ENCODE peak calls at places on chromosomes 2 and 18, in ten cellular contexts. G is endothelial cell; I is retina; Y is NAMALWA; P is iris pigment epithelial cell; B is nephron progenitor cell; F is GM20000; W is GM12891; H is HTR-8/SVneo; D is effector memory CD4-positive, alpha-beta T cell. C is an unnamed sample.

GRCh38 chr2:194867328-194867727 is 789.7 kb upstream of the SLC39A10 start:
- DNase-seq in G (no peak), I (no peak), Y (peak; percentile 45), P (peak; percentile 3), B (no peak), F (peak; percentile 4), W (no peak), H (peak; percentile 6), D (no peak), C (peak; percentile 13)

GRCh38 chr2:145329976-145330375 is 810.1 kb upstream of the ZEB2 start:
- DNase-seq in G (no peak), I (no peak), Y (no peak), P (no peak), B (no peak), F (no peak), W (no peak), H (no peak), D (no peak), C (no peak)

GRCh38 chr2:39492095-39492590 is 55.1 kb upstream of the MAP4K3 start:
- DNase-seq in G (no peak), I (no peak), Y (peak; percentile 97), P (peak; percentile 98), B (no peak), F (peak; percentile 77), W (peak; percentile 31), H (peak; percentile 69), D (no peak), C (peak; percentile 42)

GRCh38 chr2:109396338-109397180 is 217.2 kb downstream of the SEPTIN10 start:
- DNase-seq in G (peak; percentile 35), I (no peak), Y (no peak), P (no peak), B (no peak), F (peak; percentile 35), W (no peak), H (peak; percentile 41), D (no peak), C (no peak)

GRCh38 chr2:40579247-40579646 is 127.4 kb upstream of the SLC8A1 start:
- DNase-seq in G (no peak), I (no peak), Y (no peak), P (no peak), B (no peak), F (no peak), W (no peak), H (no peak), D (no peak), C (no peak)

GRCh38 chr2:228731517-228731916 is 539.6 kb downstream of the PID1 start:
- DNase-seq in G (no peak), I (no peak), Y (no peak), P (peak; percentile 95), B (no peak), F (no peak), W (no peak), H (peak; percentile 2), D (no peak), C (no peak)

GRCh38 chr2:99488999-99489757 is 639 bp downstream of the REV1 start:
- DNase-seq in G (peak; percentile 45), I (peak; percentile 82), Y (peak; percentile 60), P (peak; percentile 52), B (peak; percentile 77), F (peak; percentile 85), W (peak; percentile 39), H (peak; percentile 56), D (peak; percentile 61), C (peak; percentile 62)

GRCh38 chr2:25342372-25343186 is 854 bp upstream of the DNMT3A start:
- DNase-seq in G (peak; percentile 94), I (peak; percentile 94), Y (peak; percentile 87), P (peak; percentile 78), B (peak; percentile 92), F (peak; percentile 95), W (peak; percentile 95), H (peak; percentile 87), D (peak; percentile 72), C (peak; percentile 93)

GRCh38 chr18:44464401-44465185 is 216.1 kb upstream of the SETBP1 start:
- DNase-seq in G (no peak), I (no peak), Y (no peak), P (no peak), B (no peak), F (no peak), W (no peak), H (no peak), D (no peak), C (no peak)

GRCh38 chr2:112065966-112066365 is 10.9 kb downstream of the TMEM87B start:
- DNase-seq in G (no peak), I (no peak), Y (no peak), P (peak; percentile 88), B (no peak), F (no peak), W (no peak), H (peak; percentile 21), D (no peak), C (no peak)

C was measured in SJCRH30.